ENCODE peak calls at places on chromosome 21, in six cellular contexts. U is nephron progenitor cell, Q is Peyer's patch, Y is fibroblast of lung, N is heart right ventricle, V is A549. X is an unnamed sample.
A peak's percentile ranks its signal among the peaks of the same experiment; 100 is the strongest.

GRCh38 chr21:27292851-27293638 is 326.2 kb upstream of the ADAMTS5 start:
- DNase-seq in U (no peak), Q (no peak), N (no peak), Y (no peak), V (no peak), X (no peak)

GRCh38 chr21:29382029-29382654 is 83.4 kb downstream of the BACH1 start:
- DNase-seq in Y (peak; percentile 90), V (no peak), Q (no peak), N (no peak), U (no peak), X (no peak)

GRCh38 chr21:45504021-45504515 is 38.2 kb downstream of the SLC19A1 start:
- DNase-seq in Q (no peak), Y (no peak), V (no peak), N (peak; percentile 7), U (no peak), X (peak; percentile 79)

GRCh38 chr21:18499761-18500376 is 96.3 kb upstream of the TMPRSS15 start:
- DNase-seq in U (peak; percentile 69), N (no peak), Y (peak; percentile 40), Q (peak; percentile 38), V (peak; percentile 32), X (no peak)

GRCh38 chr21:38494688-38495087 is 3.6 kb downstream of the ERG start:
- DNase-seq in Q (no peak), N (no peak), Y (peak; percentile 58), U (no peak), V (no peak), X (no peak)

GRCh38 chr21:32367158-32367557 is 25.7 kb downstream of the URB1 start:
- DNase-seq in U (no peak), Q (no peak), Y (no peak), N (no peak), V (no peak), X (no peak)

GRCh38 chr21:28069446-28069845 is 923.2 kb downstream of the LTN1 start:
- DNase-seq in N (no peak), Q (no peak), V (no peak), U (no peak), Y (peak; percentile 78), X (no peak)

GRCh38 chr21:31293986-31294385 is 50.1 kb downstream of the TIAM1 start:
- DNase-seq in Y (peak; percentile 98), U (no peak), V (peak; percentile 13), N (no peak), Q (no peak), X (no peak)

GRCh38 chr21:30425826-30426225 is at the start of gene KRTAP13-3:
- DNase-seq in Y (no peak), N (no peak), V (no peak), Q (no peak), U (no peak), X (no peak)

GRCh38 chr21:45596704-45597318 is 46.7 kb upstream of the PCBP3 start:
- DNase-seq in Y (peak; percentile 13), V (peak; percentile 53), U (peak; percentile 86), N (peak; percentile 73), Q (peak; percentile 85), X (peak; percentile 71)

GRCh38 chr21:38817371-38818335 is 11.9 kb downstream of the ETS2 start:
- DNase-seq in V (no peak), N (no peak), Y (peak; percentile 79), U (no peak), Q (no peak), X (no peak)

GRCh38 chr21:35825954-35826353 is 234.4 kb downstream of the SETD4 start:
- DNase-seq in N (no peak), V (no peak), U (no peak), Y (no peak), Q (no peak), X (no peak)

GRCh38 chr21:28538987-28539622 is 453.6 kb downstream of the LTN1 start:
- DNase-seq in Y (peak; percentile 87), V (no peak), N (no peak), U (no peak), Q (no peak), X (no peak)

GRCh38 chr21:15094706-15095105 is 29.9 kb upstream of the NRIP1 start:
- DNase-seq in U (no peak), Y (no peak), N (no peak), Q (no peak), V (no peak), X (no peak)

GRCh38 chr21:40054403-40054802 is 187.2 kb downstream of the PCP4 start:
- DNase-seq in U (no peak), Y (peak; percentile 36), Q (no peak), V (no peak), N (no peak), X (no peak)

GRCh38 chr21:45513741-45514310 is 28.4 kb downstream of the SLC19A1 start:
- DNase-seq in V (no peak), N (peak; percentile 10), U (no peak), Y (no peak), Q (no peak), X (peak; percentile 71)

GRCh38 chr21:17854771-17855170 is 35.6 kb upstream of the C21orf91 start:
- DNase-seq in V (no peak), Q (no peak), N (no peak), U (no peak), Y (no peak), X (no peak)

GRCh38 chr21:32348604-32349332 is 44.0 kb downstream of the URB1 start:
- DNase-seq in N (no peak), V (no peak), Q (no peak), U (no peak), Y (no peak), X (no peak)

GRCh38 chr21:17818158-17819113 is 720 bp downstream of the C21orf91 start:
- DNase-seq in U (peak; percentile 58), Q (peak; percentile 70), N (peak; percentile 43), Y (peak; percentile 40), V (peak; percentile 11), X (no peak)

GRCh38 chr21:31354604-31355443 is 10.8 kb upstream of the TIAM1 start:
- DNase-seq in U (no peak), Q (no peak), Y (peak; percentile 98), V (peak; percentile 11), N (no peak), X (no peak)

GRCh38 chr21:33069994-33070811 is at the start of gene OLIG1:
- DNase-seq in Q (no peak), N (peak; percentile 58), U (peak; percentile 69), V (peak; percentile 55), Y (peak; percentile 44), X (no peak)

GRCh38 chr21:22536511-22536910 is 1538.3 kb downstream of the NCAM2 start:
- DNase-seq in N (no peak), U (no peak), V (peak; percentile 0), Q (no peak), Y (no peak), X (no peak)

DNA sequence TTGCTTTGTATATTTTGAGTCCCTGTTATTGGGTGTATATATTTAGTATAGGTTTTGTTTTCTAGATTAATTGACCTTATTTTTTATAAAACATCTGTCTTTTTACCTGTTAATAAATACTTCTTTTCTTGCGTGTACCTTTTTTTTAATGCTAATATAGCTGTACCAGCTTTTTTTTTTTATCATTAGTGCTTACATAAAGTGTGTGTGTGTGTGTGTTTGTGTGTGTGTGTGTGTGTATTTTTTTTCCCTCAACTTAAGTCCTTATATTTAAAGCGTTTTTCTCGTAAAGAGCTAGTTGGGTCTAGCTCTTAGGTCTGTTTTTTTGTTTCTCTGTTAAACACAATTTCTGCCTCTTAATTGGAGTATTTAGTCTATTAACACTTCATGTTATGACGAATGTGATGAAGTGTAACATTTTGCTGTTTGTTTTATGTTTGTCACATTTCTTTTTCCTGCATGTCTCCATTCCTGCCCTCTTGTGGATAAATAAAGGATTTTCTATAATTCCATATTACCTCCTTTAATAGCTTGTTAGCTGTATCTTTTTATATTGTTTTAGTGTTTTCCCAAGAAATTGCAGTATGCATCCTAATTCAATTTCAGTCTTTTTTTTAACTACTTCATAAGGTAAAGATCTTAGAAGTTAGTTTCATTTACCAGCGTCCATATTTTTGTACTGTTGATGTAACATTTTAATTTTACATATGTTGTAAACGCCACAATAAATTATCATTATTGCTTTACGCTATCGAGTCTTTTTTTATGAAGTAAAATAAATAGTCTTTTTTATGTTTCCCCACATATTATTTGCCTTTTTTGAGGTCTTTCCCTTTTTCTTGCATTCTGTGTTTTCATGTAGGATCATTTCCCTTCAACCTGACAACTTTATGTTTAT is 4.3 kb downstream of the PRMT2 start:
- DNase-seq in Q (no peak), N (no peak), U (no peak), Y (peak; percentile 10), V (peak; percentile 34), X (no peak)
- TF ChIP-seq CTCF in Q (peak; percentile 19), N (peak; percentile 41), U (no peak), Y (no peak), V (peak; percentile 38), X (peak; percentile 83)

DNA sequence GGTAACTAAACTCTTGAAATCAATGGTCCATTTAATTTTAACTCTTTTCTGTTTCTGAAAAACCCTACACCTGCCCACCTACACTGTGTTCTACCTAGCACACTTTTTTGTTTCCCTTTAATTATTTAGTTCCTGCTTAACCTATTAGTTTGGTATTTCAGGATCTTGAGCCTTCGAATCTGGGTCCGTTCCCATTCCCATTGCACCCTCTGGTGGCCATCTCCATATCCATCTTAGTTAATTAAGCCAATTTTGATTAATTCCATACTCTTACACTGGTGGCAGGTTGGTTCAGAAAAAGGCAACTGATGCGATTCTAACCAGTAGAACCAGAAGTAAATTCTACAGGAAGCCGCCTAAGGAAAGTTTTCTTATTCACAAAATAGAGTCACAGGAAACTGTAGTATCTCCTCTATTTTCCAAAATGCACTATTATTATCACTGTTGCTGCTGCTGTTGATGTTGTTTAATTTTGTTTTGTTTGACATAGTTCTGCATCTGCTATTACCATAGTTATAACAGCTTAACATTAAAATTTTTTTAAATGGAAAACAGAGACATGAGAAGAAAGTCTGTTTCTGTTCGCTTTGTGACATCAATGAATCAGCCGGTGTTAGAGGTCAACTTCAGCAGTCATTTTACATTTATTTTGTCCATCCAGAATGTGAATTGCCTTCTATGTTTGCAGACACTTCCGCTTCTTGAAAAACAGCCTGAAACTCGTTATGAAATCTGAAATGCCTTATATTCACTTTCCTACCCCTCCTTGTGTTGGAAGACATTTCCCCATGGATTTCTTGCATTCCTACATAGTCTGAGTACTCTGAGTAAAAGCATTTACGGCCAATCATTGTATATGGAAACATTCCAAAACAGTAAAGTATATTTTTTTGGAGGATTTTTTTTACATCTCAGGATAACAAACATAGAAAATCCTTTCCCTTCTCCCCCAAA is 115.5 kb upstream of the NCAM2 start:
- DNase-seq in N (no peak), Y (peak; percentile 2), U (peak; percentile 53), Q (no peak), V (peak; percentile 3), X (no peak)
- TF ChIP-seq CTCF in N (peak; percentile 40), Y (peak; percentile 11), U (peak; percentile 72), Q (peak; percentile 14), V (no peak), X (peak; percentile 96)

DNA sequence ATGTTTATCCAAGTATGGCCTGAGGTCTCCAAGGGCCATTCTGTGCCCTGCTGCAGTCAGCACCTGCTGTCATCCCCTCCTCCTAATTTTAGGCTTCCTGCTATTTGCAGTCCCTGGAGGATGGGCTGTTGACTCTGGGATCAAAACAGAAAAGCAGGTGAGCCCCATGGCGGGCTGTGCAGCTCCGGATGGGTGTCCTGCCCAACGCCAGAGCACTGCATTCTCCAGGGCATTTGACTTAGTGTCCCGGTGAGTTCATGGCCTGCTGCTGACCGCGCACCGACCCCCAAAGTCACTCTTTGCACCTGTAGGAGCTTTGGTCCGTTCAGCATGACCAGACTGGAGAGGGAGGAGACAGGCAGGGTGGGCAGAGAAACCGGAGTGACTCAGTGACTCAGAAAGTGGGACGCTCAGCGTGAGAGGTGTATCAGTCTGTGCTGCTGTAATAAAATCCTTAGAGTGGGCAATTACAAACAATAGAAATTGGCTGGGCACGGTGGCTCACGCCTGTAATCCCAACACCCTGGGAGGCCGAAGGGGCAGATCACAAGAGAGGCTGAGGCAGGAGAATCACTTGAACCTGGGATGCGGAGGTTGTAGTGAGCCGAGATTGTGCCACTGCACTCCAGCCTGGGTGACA is 5.9 kb upstream of the AIRE start:
- DNase-seq in Q (no peak), Y (no peak), U (no peak), V (no peak), N (no peak), X (no peak)
- TF ChIP-seq CTCF in Q (no peak), Y (no peak), U (no peak), V (no peak), N (no peak), X (no peak)

GRCh38 chr21:37087188-37087587 is 14.1 kb downstream of the TTC3 start:
- DNase-seq in N (no peak), U (no peak), V (peak; percentile 66), Q (no peak), Y (peak; percentile 71), X (no peak)
- TF ChIP-seq CTCF in N (peak; percentile 19), U (no peak), V (peak; percentile 53), Q (no peak), Y (peak; percentile 25), X (peak; percentile 76)